ENCODE peak calls at places on chromosomes 5 and 9, in eight cellular contexts. Y, H, Q, X, Z, C, G and U are unnamed samples.

GRCh38 chr5:32928761-32929160 is 217.6 kb downstream of the NPR3 start:
- DNase-seq in Y (no peak), H (no peak), Q (no peak), X (peak), Z (no peak), C (peak), G (no peak), U (no peak)

GRCh38 chr9:132041825-132042224 is 37.8 kb downstream of the MED27 start:
- DNase-seq in Y (no peak), H (no peak), Q (no peak), X (no peak), Z (no peak), C (peak), G (no peak), U (no peak)

GRCh38 chr9:20835364-20836286 is 151.6 kb downstream of the FOCAD start:
- DNase-seq in Y (no peak), H (no peak), Q (no peak), X (peak), Z (no peak), C (no peak), G (no peak), U (peak)

GRCh38 chr9:122071716-122072115 is 21.4 kb downstream of the TTLL11 start:
- DNase-seq in Y (no peak), H (no peak), Q (no peak), X (no peak), Z (no peak), C (no peak), G (no peak), U (peak)

GRCh38 chr9:8254527-8254926 is 454.9 kb upstream of the DMAC1 start:
- DNase-seq in Y (no peak), H (no peak), Q (no peak), X (no peak), Z (no peak), C (peak), G (no peak), U (peak)

GRCh38 chr5:125410501-125411162 is 664.2 kb upstream of the ZNF608 start:
- DNase-seq in Y (no peak), H (no peak), Q (no peak), X (peak), Z (no peak), C (no peak), G (no peak), U (peak)

GRCh38 chr9:16266648-16267276 is 603.7 kb downstream of the BNC2 start:
- DNase-seq in Y (no peak), H (no peak), Q (no peak), X (no peak), Z (peak), C (peak), G (no peak), U (no peak)

GRCh38 chr5:55141945-55142690 is 17.9 kb upstream of the GPX8 start:
- DNase-seq in Y (no peak), H (no peak), Q (no peak), X (no peak), Z (no peak), C (no peak), G (no peak), U (no peak)

GRCh38 chr5:121029536-121030245 is 565.6 kb downstream of the PRR16 start:
- DNase-seq in Y (no peak), H (no peak), Q (no peak), X (peak), Z (no peak), C (no peak), G (no peak), U (no peak)

GRCh38 chr9:88589656-88590055 is 54.7 kb downstream of the NXNL2 start:
- DNase-seq in Y (no peak), H (no peak), Q (no peak), X (no peak), Z (no peak), C (peak), G (no peak), U (no peak)

GRCh38 chr9:122463828-122464632 is 13.7 kb downstream of the OR1J1 start:
- DNase-seq in Y (peak), H (no peak), Q (peak), X (no peak), Z (no peak), C (no peak), G (no peak), U (no peak)

GRCh38 chr5:142716963-142717362 is 31.1 kb upstream of the FGF1 start:
- DNase-seq in Y (peak), H (peak), Q (peak), X (peak), Z (peak), C (peak), G (peak), U (peak)

GRCh38 chr5:163809480-163809879 is 304.1 kb downstream of the MAT2B start:
- DNase-seq in Y (peak), H (no peak), Q (peak), X (peak), Z (no peak), C (no peak), G (no peak), U (no peak)

GRCh38 chr9:79858509-79858908 is 286.7 kb downstream of the TLE4 start:
- DNase-seq in Y (peak), H (no peak), Q (no peak), X (peak), Z (no peak), C (no peak), G (no peak), U (peak)

GRCh38 chr5:146778261-146778660 is 100.3 kb downstream of the PPP2R2B start:
- DNase-seq in Y (no peak), H (no peak), Q (no peak), X (no peak), Z (no peak), C (no peak), G (no peak), U (no peak)

GRCh38 chr5:122880749-122881148 is 35.3 kb downstream of the SNX24 start:
- DNase-seq in Y (no peak), H (no peak), Q (no peak), X (no peak), Z (no peak), C (no peak), G (no peak), U (peak)

GRCh38 chr5:32507738-32508434 is 63.3 kb upstream of the ZFR start:
- DNase-seq in Y (no peak), H (no peak), Q (no peak), X (peak), Z (no peak), C (peak), G (no peak), U (peak)

GRCh38 chr5:176884571-176884890 is 14.6 kb downstream of the HK3 start:
- DNase-seq in Y (no peak), H (no peak), Q (no peak), X (no peak), Z (no peak), C (peak), G (no peak), U (no peak)

GRCh38 chr9:38651400-38652042 is 31.1 kb upstream of the ANKRD18A start:
- DNase-seq in Y (no peak), H (no peak), Q (no peak), X (no peak), Z (no peak), C (peak), G (no peak), U (no peak)

GRCh38 chr9:73613092-73613701 is 461.5 kb downstream of the ANXA1 start:
- DNase-seq in Y (no peak), H (no peak), Q (no peak), X (no peak), Z (no peak), C (no peak), G (no peak), U (peak)

GRCh38 chr5:98735806-98736507 is 37.5 kb upstream of the RGMB start:
- DNase-seq in Y (no peak), H (no peak), Q (no peak), X (peak), Z (no peak), C (peak), G (no peak), U (peak)

GRCh38 chr9:28270156-28270555 is 696.9 kb upstream of the C9orf72 start:
- DNase-seq in Y (no peak), H (no peak), Q (no peak), X (no peak), Z (no peak), C (peak), G (no peak), U (no peak)

GRCh38 chr9:82104252-82104651 is 115.7 kb downstream of the SPATA31D1 start:
- DNase-seq in Y (no peak), H (no peak), Q (no peak), X (no peak), Z (no peak), C (no peak), G (no peak), U (no peak)

GRCh38 chr9:90842984-90843383 is 41.4 kb downstream of the SYK start:
- DNase-seq in Y (no peak), H (no peak), Q (no peak), X (no peak), Z (no peak), C (no peak), G (no peak), U (no peak)

GRCh38 chr5:87529486-87530076 is 116.9 kb upstream of the CCNH start:
- DNase-seq in Y (no peak), H (no peak), Q (no peak), X (no peak), Z (no peak), C (no peak), G (no peak), U (no peak)

GRCh38 chr9:115262952-115263351 is 145.0 kb upstream of the TNC start:
- DNase-seq in Y (no peak), H (no peak), Q (no peak), X (peak), Z (no peak), C (no peak), G (no peak), U (no peak)

GRCh38 chr9:70406446-70406862 is 8.0 kb downstream of the KLF9 start:
- DNase-seq in Y (peak), H (peak), Q (no peak), X (peak), Z (no peak), C (no peak), G (no peak), U (peak)

GRCh38 chr5:72474117-72474915 is 32.9 kb downstream of the ZNF366 start:
- DNase-seq in Y (no peak), H (no peak), Q (no peak), X (peak), Z (no peak), C (no peak), G (no peak), U (no peak)

GRCh38 chr9:135743021-135743420 is 41.0 kb downstream of the KCNT1 start:
- DNase-seq in Y (no peak), H (no peak), Q (no peak), X (no peak), Z (no peak), C (no peak), G (no peak), U (no peak)

GRCh38 chr9:93223241-93224180 is 39.6 kb downstream of the WNK2 start:
- DNase-seq in Y (no peak), H (peak), Q (no peak), X (peak), Z (no peak), C (peak), G (peak), U (peak)

GRCh38 chr5:19795218-19795617 is 192.8 kb downstream of the CDH18 start:
- DNase-seq in Y (no peak), H (no peak), Q (no peak), X (peak), Z (no peak), C (no peak), G (no peak), U (peak)

GRCh38 chr9:69471433-69471832 is 146.4 kb downstream of the ENTREP1 start:
- DNase-seq in Y (no peak), H (no peak), Q (no peak), X (peak), Z (no peak), C (no peak), G (no peak), U (no peak)

GRCh38 chr5:67432601-67433000 is 236.0 kb upstream of the CD180 start:
- DNase-seq in Y (no peak), H (no peak), Q (no peak), X (no peak), Z (no peak), C (no peak), G (no peak), U (no peak)

GRCh38 chr9:135105211-135105745 is 17.8 kb downstream of the OLFM1 start:
- DNase-seq in Y (no peak), H (no peak), Q (no peak), X (no peak), Z (no peak), C (no peak), G (no peak), U (no peak)

GRCh38 chr5:20102291-20102690 is 114.3 kb upstream of the CDH18 start:
- DNase-seq in Y (no peak), H (no peak), Q (no peak), X (no peak), Z (no peak), C (no peak), G (no peak), U (no peak)

GRCh38 chr5:135834639-135835529 is at the start of gene SLC25A48:
- DNase-seq in Y (peak), H (peak), Q (no peak), X (peak), Z (peak), C (no peak), G (peak), U (no peak)
- TF ChIP-seq CTCF in Y (peak), H (no peak), Q (peak), X (peak), Z (peak), C (peak), G (no peak), U (no peak)

GRCh38 chr9:127197186-127197860 is 67.3 kb upstream of the GARNL3 start:
- DNase-seq in Y (no peak), H (no peak), Q (no peak), X (no peak), Z (no peak), C (peak), G (no peak), U (peak)

GRCh38 chr9:127195976-127196825 is 68.4 kb upstream of the GARNL3 start:
- DNase-seq in Y (no peak), H (no peak), Q (no peak), X (no peak), Z (no peak), C (peak), G (no peak), U (no peak)

GRCh38 chr9:127193483-127193882 is 71.0 kb upstream of the ANGPTL2 start:
- DNase-seq in Y (no peak), H (no peak), Q (no peak), X (no peak), Z (no peak), C (no peak), G (no peak), U (no peak)

GRCh38 chr9:127196826-127197145 is 67.8 kb upstream of the GARNL3 start:
- DNase-seq in Y (no peak), H (no peak), Q (no peak), X (no peak), Z (no peak), C (no peak), G (no peak), U (no peak)

DNA sequence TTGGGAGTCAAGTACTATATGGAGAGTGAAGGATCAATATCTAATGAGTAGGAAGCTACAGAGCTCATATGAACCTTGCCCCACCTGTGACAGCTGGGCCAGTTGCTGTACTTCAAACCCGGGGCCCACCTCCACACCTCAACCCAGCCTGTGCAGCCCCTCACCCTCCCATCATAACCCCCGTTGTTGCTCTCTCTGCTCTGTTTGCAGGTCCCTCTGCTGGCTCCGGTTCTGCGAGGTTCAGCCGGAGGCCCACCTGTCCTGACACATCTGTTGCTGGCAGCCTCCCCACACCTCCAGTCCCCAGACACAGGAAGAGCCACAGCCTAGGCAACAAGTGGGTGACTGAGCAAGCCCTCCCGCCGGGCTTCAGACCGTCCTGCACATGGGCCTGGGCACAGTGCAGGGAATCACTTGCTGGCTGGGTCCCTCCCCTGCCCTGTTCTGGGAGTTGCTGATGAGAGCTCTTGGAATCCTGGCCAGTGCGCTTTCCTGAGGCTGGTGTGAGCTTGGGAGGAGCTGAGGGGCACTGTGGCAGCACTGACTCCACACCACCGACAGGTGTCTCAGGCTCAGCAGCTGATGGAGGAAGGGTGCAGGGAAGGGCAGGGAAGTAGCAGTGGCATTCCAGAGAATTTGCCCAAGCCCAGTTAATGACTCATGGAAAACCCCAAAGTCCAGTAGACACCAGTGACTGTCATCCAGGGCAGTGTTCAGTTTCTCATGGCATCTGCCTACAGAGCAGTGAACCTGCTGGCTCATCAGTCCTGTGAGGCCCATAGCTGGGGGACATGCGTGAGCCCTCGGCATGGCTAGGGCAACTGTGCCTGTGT is 69.5 kb upstream of the GARNL3 start:
- DNase-seq in Y (no peak), H (no peak), Q (no peak), X (peak), Z (no peak), C (peak), G (no peak), U (no peak)
- TF ChIP-seq CTCF in Y (no peak), H (no peak), Q (peak), X (no peak), Z (no peak), C (peak), G (peak), U (no peak)

GRCh38 chr5:132718544-132719312 is 18.6 kb downstream of the KIF3A start:
- DNase-seq in Y (no peak), H (no peak), Q (no peak), X (no peak), Z (no peak), C (no peak), G (no peak), U (no peak)

DNA sequence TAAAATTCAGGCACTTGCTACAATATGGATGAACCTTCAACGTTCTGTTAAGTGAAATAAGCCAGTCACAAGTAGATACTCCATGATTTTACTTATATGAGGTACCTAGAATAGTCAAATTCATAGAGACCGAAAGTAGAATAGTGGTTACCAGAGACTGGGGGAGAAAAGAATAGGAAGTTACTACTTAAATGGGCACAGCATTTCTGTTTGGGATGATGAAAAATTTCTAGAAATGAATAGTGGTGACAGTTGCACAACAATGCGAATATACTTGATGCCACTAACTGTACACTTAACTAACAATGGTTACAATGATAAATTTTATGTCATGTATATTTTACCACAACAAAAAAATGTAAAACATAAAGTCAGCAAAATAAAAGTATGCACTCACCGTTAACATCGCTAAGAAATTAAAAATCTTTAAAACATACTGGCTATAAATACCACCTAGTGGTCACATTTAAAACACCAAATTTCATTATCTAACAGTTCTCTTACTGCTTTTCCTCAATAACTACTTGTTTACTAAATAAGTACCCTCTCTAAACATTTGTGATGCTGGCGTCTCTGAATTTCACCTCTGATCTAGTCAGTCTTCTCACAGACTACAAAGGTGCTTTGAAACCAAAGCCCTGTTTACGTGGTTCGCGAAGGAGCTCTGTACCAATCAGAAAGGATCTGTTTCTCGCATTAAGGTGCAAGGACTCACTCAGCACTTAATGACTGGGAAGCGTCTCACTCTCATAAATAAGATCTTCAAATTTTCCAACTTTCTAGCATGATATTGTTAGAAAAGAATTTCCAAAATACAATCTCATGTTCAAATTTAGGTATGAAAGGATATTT is 22.7 kb downstream of the KIF3A start:
- DNase-seq in Y (peak), H (no peak), Q (peak), X (peak), Z (no peak), C (no peak), G (no peak), U (peak)
- TF ChIP-seq CTCF in Y (peak), H (peak), Q (peak), X (peak), Z (peak), C (peak), G (peak), U (peak)

DNA sequence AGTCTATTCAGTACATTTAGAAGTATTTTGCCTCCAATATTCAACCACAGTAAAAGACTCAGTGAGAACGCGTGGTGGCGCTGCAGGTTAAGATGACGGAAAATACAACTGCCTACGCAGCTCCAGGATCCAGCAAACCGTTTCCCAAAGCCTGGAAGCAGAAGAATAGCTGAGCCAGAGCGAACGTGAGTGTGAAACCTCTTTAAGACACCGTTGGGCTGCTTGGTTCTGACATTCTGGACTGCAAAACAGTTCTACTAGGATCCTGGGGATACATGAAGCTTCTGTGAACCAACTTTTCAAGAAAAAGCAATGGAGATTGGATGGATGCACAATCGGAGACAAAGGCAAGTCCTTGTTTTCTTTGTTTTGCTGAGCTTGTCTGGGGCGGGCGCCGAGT is at the start of gene PCDHB16:
- DNase-seq in Y (no peak), H (no peak), Q (no peak), X (peak), Z (peak), C (peak), G (no peak), U (peak)
- TF ChIP-seq CTCF in Y (no peak), H (no peak), Q (no peak), X (peak), Z (peak), C (peak), G (no peak), U (peak)

GRCh38 chr9:23824241-23825142 is 1.5 kb downstream of the ELAVL2 start:
- DNase-seq in Y (no peak), H (peak), Q (no peak), X (no peak), Z (peak), C (peak), G (no peak), U (no peak)
- TF ChIP-seq CTCF in Y (no peak), H (no peak), Q (no peak), X (no peak), Z (no peak), C (no peak), G (no peak), U (no peak)

GRCh38 chr9:120868676-120869359 is 8.2 kb downstream of the PHF19 start:
- DNase-seq in Y (peak), H (peak), Q (peak), X (peak), Z (peak), C (peak), G (peak), U (peak)
- TF ChIP-seq CTCF in Y (peak), H (peak), Q (peak), X (peak), Z (no peak), C (peak), G (peak), U (peak)

GRCh38 chr9:35664531-35665470 is at the start of gene ARHGEF39:
- DNase-seq in Y (peak), H (peak), Q (peak), X (peak), Z (peak), C (peak), G (peak), U (peak)
- TF ChIP-seq CTCF in Y (no peak), H (peak), Q (peak), X (peak), Z (no peak), C (no peak), G (peak), U (peak)

DNA sequence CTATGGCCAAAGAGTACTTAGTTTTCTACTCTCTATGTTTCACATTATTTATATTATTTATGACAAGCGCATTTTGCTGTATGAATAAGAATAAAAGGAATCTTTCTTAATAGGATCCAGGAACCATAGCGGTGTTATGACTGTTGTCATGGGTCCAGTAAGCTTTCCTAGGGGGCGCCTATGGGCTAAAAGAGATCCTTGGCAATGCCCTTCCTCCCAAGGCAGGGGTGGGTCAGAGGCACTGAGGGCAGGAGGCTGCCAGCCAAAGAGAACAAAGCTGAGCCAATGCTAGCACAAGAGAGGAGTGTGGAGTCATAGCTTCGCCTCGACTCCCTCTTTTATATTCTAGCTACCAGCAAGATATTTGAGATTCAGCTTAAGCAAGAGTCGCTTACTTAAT is 98.4 kb upstream of the GNAQ start:
- DNase-seq in Y (no peak), H (no peak), Q (peak), X (no peak), Z (no peak), C (peak), G (no peak), U (no peak)
- TF ChIP-seq CTCF in Y (no peak), H (no peak), Q (peak), X (no peak), Z (no peak), C (peak), G (no peak), U (peak)